ENCODE peak calls at places on chromosomes 6 and 20, in four cellular contexts. S is A549, F is IMR-90, G is H1. P is an unnamed sample.

GRCh38 chr6:136682292-136682691 is 110.0 kb downstream of the MAP3K5 start:
- DNase-seq in S (no peak), G (no peak), F (no peak), P (no peak)

GRCh38 chr6:34131326-34132081 is 14.4 kb downstream of the GRM4 start:
- DNase-seq in S (no peak), F (no peak), G (no peak), P (no peak)

GRCh38 chr6:129136751-129137150 is 253.8 kb downstream of the LAMA2 start:
- DNase-seq in F (no peak), G (no peak), S (no peak), P (no peak)

GRCh38 chr6:142406131-142406530 is 104.3 kb downstream of the ADGRG6 start:
- DNase-seq in G (no peak), F (no peak), S (no peak), P (peak)

GRCh38 chr6:41780623-41781301 is at the start of gene PRICKLE4:
- DNase-seq in F (no peak), G (no peak), S (peak), P (no peak)

GRCh38 chr6:77136086-77136485 is 327.2 kb downstream of the HTR1B start:
- DNase-seq in S (no peak), F (peak), G (no peak), P (no peak)

GRCh38 chr6:102764317-102764716 is 1370.8 kb downstream of the GRIK2 start:
- DNase-seq in S (no peak), F (no peak), G (no peak), P (no peak)

GRCh38 chr6:90403489-90404381 is 107.1 kb upstream of the BACH2 start:
- DNase-seq in F (peak), G (no peak), S (no peak), P (peak)

GRCh38 chr6:41970436-41970846 is 28.8 kb upstream of the CCND3 start:
- DNase-seq in S (peak), F (peak), G (no peak), P (no peak)

GRCh38 chr6:166221040-166221439 is 53.4 kb upstream of the TBXT start:
- DNase-seq in G (no peak), F (no peak), S (no peak), P (no peak)

GRCh38 chr6:87181903-87182302 is 26.5 kb downstream of the ZNF292 start:
- DNase-seq in G (no peak), S (no peak), F (no peak), P (no peak)

GRCh38 chr20:48706710-48707339 is 121.0 kb downstream of the PREX1 start:
- DNase-seq in F (no peak), S (no peak), G (no peak), P (no peak)

GRCh38 chr20:44704551-44704971 is 10.6 kb upstream of the CCN5 start:
- DNase-seq in F (peak), G (no peak), S (no peak), P (no peak)

GRCh38 chr20:53660947-53661381 is 67.3 kb upstream of the ZNF217 start:
- DNase-seq in G (no peak), S (no peak), F (peak), P (no peak)

GRCh38 chr20:53972179-53972578 is 98.2 kb downstream of the BCAS1 start:
- DNase-seq in G (no peak), F (no peak), S (no peak), P (no peak)

GRCh38 chr20:699342-699741 is 23.7 kb upstream of the SCRT2 start:
- DNase-seq in S (no peak), G (no peak), F (no peak), P (no peak)

GRCh38 chr6:158803733-158804143 is 15.4 kb downstream of the EZR start:
- DNase-seq in F (no peak), G (no peak), S (no peak), P (no peak)

GRCh38 chr6:100167585-100167984 is 173.6 kb upstream of the MCHR2 start:
- DNase-seq in G (no peak), S (no peak), F (no peak), P (no peak)

GRCh38 chr6:140669321-140669720 is 1294.9 kb upstream of the CITED2 start:
- DNase-seq in F (peak), S (no peak), G (no peak), P (no peak)

GRCh38 chr20:44209691-44210421 is 715 bp downstream of the OSER1 start:
- DNase-seq in F (peak), S (no peak), G (no peak), P (no peak)

GRCh38 chr20:3935956-3936340 is 46.8 kb downstream of the PANK2 start:
- DNase-seq in S (no peak), G (no peak), F (no peak), P (no peak)

GRCh38 chr20:45097485-45098095 is 3.3 kb downstream of the KCNS1 start:
- DNase-seq in G (no peak), F (no peak), S (no peak), P (no peak)

GRCh38 chr6:5132741-5133140 is 47.6 kb downstream of the PPP1R3G start:
- DNase-seq in S (no peak), G (peak), F (peak), P (no peak)

GRCh38 chr20:31237763-31238162 is 19.7 kb upstream of the DEFB115 start:
- DNase-seq in G (no peak), S (no peak), F (no peak), P (no peak)

GRCh38 chr6:97473979-97474378 is 191.0 kb upstream of the MMS22L start:
- DNase-seq in G (no peak), S (no peak), F (no peak), P (no peak)

GRCh38 chr6:170135821-170136471 is 154.9 kb downstream of the DLL1 start:
- DNase-seq in S (no peak), G (no peak), F (no peak), P (no peak)

GRCh38 chr20:46063652-46064054 is 26.1 kb downstream of the NCOA5 start:
- DNase-seq in S (no peak), F (no peak), G (no peak), P (no peak)

GRCh38 chr20:51639206-51639832 is 96.8 kb upstream of the NFATC2 start:
- DNase-seq in F (peak), G (peak), S (peak), P (peak)
- TF ChIP-seq MAFK in F (no peak), G (no peak), S (no peak), P (no peak)

GRCh38 chr20:19073584-19074198 is 138.8 kb upstream of the SLC24A3 start:
- DNase-seq in F (no peak), G (peak), S (peak), P (peak)

GRCh38 chr20:19078448-19079373 is 133.7 kb upstream of the SLC24A3 start:
- DNase-seq in G (no peak), F (no peak), S (no peak), P (no peak)

GRCh38 chr20:19074828-19075516 is 137.5 kb upstream of the SLC24A3 start:
- DNase-seq in F (no peak), G (no peak), S (no peak), P (no peak)

GRCh38 chr20:19079536-19080299 is 132.7 kb upstream of the SLC24A3 start:
- DNase-seq in G (no peak), F (peak), S (no peak), P (no peak)

DNA sequence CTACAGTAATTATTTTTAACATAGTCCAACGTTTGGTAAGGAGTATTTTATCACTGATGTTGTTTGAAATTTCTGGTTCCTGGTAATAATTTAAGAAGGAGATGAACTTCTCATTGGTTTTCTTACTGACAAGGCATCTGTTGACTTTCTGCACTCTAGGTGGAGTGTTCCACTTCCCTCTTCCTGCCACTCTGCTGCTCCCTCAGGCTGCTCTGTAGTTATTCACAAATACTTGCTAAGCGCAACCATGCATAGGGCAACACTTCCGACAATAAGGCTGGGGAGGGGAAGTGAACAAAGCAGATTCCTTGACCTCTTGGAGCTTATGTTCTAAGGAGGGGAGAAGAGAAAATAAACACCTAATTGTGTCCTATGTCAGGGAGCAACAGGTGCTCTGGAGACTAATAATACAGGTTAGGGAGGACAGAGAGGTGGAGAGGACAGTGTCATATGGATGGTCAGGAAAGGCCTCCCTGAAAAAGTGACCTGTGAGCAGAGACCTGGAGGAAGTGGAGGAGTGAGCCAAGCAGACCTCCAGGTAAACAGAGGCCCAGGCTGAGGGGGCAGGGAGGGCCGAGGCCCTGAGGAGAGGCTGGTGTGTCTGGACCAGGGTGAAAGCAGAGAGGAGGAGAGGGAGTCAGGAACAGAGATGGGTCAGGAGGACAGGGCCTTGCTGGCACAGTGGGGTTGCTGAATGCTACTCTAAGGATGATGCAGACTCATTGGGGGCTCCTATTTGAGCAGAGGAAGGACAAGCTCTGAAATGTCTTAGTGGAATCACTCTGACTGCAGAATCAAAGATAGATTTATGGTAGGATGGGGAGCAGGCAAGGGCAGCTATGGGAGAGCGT is 134.8 kb upstream of the SLC24A3 start:
- DNase-seq in F (no peak), S (no peak), G (no peak), P (no peak)
- TF ChIP-seq MAFK in F (no peak), S (no peak), G (no peak), P (no peak)

DNA sequence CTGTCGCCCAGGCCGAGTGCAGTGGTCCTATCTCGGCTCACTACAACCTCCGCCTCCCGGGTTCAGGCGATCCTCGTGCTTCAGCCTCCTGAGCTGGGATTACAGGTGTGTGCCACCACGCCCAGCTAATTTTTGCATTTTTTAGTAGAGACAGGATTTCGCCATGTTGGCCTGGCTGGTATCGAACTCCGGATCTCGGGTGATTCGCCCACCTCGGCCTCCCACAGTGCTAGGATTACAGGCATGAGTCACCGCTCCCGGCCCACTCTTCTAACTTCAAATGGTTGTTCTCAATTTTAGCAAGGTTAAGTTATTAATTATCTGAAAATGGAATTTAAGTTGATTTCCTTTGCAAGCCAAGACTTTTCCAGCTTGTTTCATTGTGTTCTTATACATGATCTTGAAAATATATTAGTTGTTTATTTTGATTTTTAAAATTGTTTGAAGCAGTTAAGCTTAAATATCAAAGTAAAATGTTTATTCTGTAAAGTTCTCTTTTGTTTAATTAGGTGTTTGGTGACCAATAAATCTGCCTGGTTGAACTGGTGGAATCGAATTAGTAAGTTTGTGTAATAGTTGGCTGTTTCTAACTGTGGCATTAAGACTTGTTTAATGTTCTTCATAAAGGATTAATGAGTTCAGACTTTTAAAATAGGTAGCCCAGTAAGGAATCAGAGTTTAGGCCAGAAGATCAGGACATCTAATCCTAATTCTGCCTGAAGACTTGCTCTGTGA is 2.3 kb downstream of the PM20D2 start:
- DNase-seq in S (no peak), G (no peak), F (peak), P (no peak)
- TF ChIP-seq MAFK in S (no peak), G (no peak), F (no peak), P (no peak)

DNA sequence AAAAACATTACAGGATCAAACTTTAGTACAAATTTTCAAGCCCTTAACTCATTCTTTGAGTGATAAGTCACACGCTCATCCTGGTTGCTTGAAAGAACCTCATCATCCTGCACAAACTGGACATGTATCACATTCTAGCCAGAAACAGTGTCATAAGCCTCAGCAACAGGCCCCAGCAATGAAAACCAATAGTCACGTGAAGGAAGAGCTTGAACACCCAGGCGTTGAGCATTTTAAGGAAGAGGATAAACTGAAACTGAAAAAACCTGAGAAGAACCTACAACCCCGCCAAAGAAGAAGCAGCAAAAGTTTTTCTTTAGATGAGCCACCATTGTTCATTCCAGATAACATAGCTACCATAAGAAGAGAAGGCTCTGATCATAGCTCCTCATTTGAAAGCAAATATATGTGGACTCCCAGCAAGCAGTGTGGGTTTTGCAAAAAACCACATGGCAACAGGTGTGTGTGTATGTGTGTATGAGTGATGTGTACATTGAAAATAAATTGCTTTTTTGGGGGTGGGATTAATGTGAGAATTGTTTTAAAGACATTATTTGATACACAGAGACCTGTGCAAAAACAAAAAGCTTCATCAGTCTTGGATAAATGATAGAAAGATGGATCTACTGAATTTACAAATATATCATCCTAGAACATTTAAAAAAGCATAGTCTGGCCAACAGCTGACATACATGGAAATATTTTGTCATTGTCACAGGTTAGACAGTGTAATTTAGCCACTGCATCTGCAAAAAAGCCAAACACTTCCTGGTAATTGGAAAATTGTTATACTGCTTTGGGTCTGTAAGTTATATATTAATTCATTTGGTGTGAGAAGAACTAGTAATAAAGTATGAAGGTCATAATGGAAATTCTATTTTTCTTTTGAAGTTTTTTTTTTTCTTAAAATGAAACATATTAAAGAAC is 50.1 kb downstream of the PHF3 start:
- DNase-seq in G (no peak), S (no peak), F (no peak), P (no peak)
- TF ChIP-seq MAFK in G (no peak), S (no peak), F (no peak), P (no peak)

GRCh38 chr6:2535492-2535891 is 215.2 kb downstream of the MYLK4 start:
- DNase-seq in G (no peak), S (no peak), F (no peak), P (no peak)

GRCh38 chr6:2531426-2532208 is 219.1 kb downstream of the MYLK4 start:
- DNase-seq in F (peak), G (no peak), S (no peak), P (no peak)

GRCh38 chr6:2529217-2529719 is 221.5 kb downstream of the MYLK4 start:
- DNase-seq in S (no peak), G (no peak), F (no peak), P (no peak)

GRCh38 chr6:2536451-2536850 is 214.3 kb downstream of the MYLK4 start:
- DNase-seq in F (no peak), G (no peak), S (no peak), P (no peak)

DNA sequence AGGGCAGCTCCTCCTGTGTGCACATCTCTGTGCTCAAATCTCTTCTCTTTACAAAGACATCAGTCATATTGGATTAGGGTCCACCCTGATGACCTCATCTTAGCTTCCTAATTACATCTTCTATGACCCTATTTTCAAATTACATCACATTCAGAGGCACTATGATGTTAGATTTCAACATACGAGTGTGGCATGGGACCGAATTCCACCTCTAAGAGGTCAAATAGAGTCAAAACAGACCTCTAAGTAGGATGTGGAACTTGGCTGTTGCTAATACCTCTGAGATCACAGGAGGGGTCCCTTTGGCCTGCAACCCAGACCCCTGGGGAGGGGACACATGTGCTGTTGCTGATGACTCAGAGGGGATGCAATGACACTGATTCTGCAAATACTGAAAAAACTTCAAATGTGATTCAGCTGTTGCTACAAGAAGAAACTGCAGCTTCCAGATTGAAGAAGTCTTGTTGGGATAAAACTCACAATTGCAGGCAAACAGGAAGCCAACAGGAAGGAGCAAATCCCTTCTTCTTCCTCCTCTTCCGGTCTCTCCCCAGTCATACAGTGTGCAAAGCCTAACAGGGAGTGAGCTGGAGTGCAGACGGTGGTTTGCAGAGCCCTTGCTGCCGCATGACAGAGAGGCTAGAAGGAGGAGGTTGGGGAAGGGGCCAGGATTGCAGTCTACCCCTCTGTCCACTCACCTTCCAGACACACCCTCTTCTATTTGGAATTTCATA is 216.1 kb downstream of the MYLK4 start:
- DNase-seq in F (no peak), G (no peak), S (no peak), P (no peak)
- TF ChIP-seq MAFK in F (no peak), G (no peak), S (no peak), P (no peak)

DNA sequence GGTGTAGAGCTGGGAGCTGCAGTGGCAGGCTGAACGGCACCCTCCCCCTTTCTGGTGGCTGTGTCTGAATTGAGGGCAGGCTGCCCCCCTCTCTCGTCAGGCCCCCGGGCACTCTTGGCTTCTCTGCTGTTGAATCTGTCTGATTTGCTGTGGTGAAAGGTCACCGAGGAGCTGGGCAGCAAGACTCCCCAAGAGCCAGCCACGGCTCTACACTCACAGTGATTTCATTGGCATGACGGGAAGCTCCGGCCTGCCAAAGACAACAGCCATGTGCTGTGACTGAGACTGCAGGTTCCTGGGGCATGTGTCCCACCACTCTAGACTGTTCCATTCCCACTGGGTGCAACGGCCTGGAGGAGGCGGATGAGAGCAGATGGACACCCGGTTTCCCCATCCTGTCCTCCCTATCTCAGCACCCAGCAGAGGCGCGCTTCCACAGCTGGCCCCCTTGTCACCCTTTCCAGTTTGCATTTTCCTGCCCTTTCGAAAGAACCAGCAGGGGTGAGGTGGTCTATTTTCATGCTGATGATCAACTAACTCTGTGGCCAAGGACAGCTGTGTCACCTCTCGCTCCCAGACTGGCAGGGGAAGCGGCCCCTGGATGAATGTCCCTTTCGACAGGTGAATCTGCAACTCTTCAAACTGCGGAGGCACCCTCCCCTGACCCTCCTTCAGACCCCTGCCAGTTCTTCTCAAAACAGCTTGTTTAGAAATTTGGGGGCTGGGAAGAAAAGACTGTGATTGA is 2.2 kb downstream of the APCDD1L start:
- DNase-seq in G (no peak), F (no peak), S (no peak), P (no peak)
- TF ChIP-seq MAFK in G (no peak), F (no peak), S (no peak), P (no peak)

GRCh38 chr6:148854992-148855391 is 108.2 kb downstream of the UST start:
- DNase-seq in S (no peak), G (no peak), F (no peak), P (no peak)
- TF ChIP-seq MAFK in S (no peak), G (no peak), F (no peak), P (no peak)

DNA sequence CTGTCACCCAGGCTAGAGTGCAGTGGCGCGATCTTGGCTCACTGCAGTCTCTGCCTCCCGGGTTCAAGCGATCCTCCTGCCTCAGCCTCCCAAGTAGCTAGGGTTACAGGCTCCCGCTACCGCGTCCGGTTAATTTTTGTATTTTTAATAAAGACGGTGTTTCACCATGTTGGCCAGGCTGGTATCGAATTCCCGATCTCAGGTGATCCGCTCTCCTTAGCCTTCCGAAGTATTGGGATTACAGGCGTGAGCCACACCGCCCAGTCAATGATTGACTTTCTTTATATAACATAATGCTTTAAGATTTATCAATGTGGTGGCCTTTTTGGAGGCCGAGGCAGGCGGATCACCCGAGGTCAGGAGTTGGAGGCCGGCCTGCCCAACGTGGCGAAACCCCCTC is 7.8 kb upstream of the ABT1 start:
- DNase-seq in G (no peak), F (no peak), S (no peak), P (no peak)
- TF ChIP-seq MAFK in G (no peak), F (no peak), S (no peak), P (no peak)